ENCODE peak calls at places on chromosome 18, in four cellular contexts. X is endothelial cell of umbilical vein, V is PC-9, Z is upper lobe of left lung. J is an unnamed sample.

GRCh38 chr18:50286391-50287027 is 983 bp downstream of the CXXC1 start:
- DNase-seq in X (no peak), V (no peak), Z (peak), J (no peak)

GRCh38 chr18:20971886-20972267 is 139.7 kb downstream of the ROCK1 start:
- DNase-seq in X (peak), V (no peak), Z (no peak), J (no peak)

GRCh38 chr18:62773691-62774090 is 58.4 kb downstream of the PHLPP1 start:
- DNase-seq in X (no peak), V (no peak), Z (no peak), J (no peak)

GRCh38 chr18:38944446-38945024 is 1378.9 kb upstream of the CELF4 start:
- DNase-seq in X (no peak), V (no peak), Z (peak), J (no peak)

GRCh38 chr18:77059294-77059916 is 73.2 kb downstream of the MBP start:
- DNase-seq in X (peak), V (peak), Z (no peak), J (no peak)

GRCh38 chr18:3230401-3231334 is 10.9 kb upstream of the MYOM1 start:
- DNase-seq in X (no peak), V (peak), Z (no peak), J (no peak)

GRCh38 chr18:65592419-65592818 is 158.4 kb upstream of the CDH7 start:
- DNase-seq in X (no peak), V (peak), Z (no peak), J (no peak)

GRCh38 chr18:79740741-79741700 is 56.7 kb upstream of the KCNG2 start:
- DNase-seq in X (no peak), V (no peak), Z (no peak), J (no peak)

GRCh38 chr18:23291456-23292205 is 156.3 kb downstream of the CABLES1 start:
- DNase-seq in X (no peak), V (peak), Z (no peak), J (no peak)

GRCh38 chr18:3441290-3441689 is 8.7 kb upstream of the TGIF1 start:
- DNase-seq in X (peak), V (peak), Z (no peak), J (no peak)

GRCh38 chr18:12857991-12858544 is 26.0 kb downstream of the PTPN2 start:
- DNase-seq in X (no peak), V (no peak), Z (no peak), J (no peak)

GRCh38 chr18:24488824-24489493 is 28.5 kb downstream of the HRH4 start:
- DNase-seq in X (peak), V (no peak), Z (no peak), J (no peak)

GRCh38 chr18:75581336-75582121 is 154.0 kb upstream of the SMIM21 start:
- DNase-seq in X (no peak), V (no peak), Z (no peak), J (no peak)

GRCh38 chr18:6327895-6328623 is 86.7 kb downstream of the L3MBTL4 start:
- DNase-seq in X (no peak), V (no peak), Z (no peak), J (no peak)

GRCh38 chr18:55012041-55012440 is 52.8 kb upstream of the CCDC68 start:
- DNase-seq in X (no peak), V (no peak), Z (no peak), J (no peak)

GRCh38 chr18:63299837-63300787 is 19.5 kb downstream of the BCL2 start:
- DNase-seq in X (no peak), V (no peak), Z (no peak), J (no peak)

GRCh38 chr18:59646946-59647307 is 50.3 kb downstream of the CCBE1 start:
- DNase-seq in X (no peak), V (no peak), Z (no peak), J (no peak)

GRCh38 chr18:3620146-3621119 is 170.5 kb downstream of the TGIF1 start:
- DNase-seq in X (no peak), V (no peak), Z (no peak), J (no peak)

GRCh38 chr18:37546651-37547050 is 18.9 kb downstream of the CELF4 start:
- DNase-seq in X (no peak), V (no peak), Z (no peak), J (no peak)

GRCh38 chr18:58284699-58285490 is 240.9 kb downstream of the NEDD4L start:
- DNase-seq in X (no peak), V (no peak), Z (no peak), J (no peak)

GRCh38 chr18:64017870-64018269 is 48.0 kb downstream of the SERPINB8 start:
- DNase-seq in X (peak), V (no peak), Z (no peak), J (no peak)

GRCh38 chr18:58417752-58418151 is 211.1 kb downstream of the ALPK2 start:
- DNase-seq in X (peak), V (peak), Z (no peak), J (no peak)

GRCh38 chr18:12769644-12770440 is 67.0 kb downstream of the PSMG2 start:
- DNase-seq in X (no peak), V (no peak), Z (no peak), J (no peak)

GRCh38 chr18:9401166-9401565 is 66.6 kb downstream of the TWSG1 start:
- DNase-seq in X (peak), V (no peak), Z (no peak), J (no peak)

GRCh38 chr18:62566199-62566598 is 43.4 kb downstream of the ZCCHC2 start:
- DNase-seq in X (peak), V (no peak), Z (no peak), J (no peak)

GRCh38 chr18:42392416-42392815 is 437.4 kb downstream of the PIK3C3 start:
- DNase-seq in X (no peak), V (no peak), Z (no peak), J (no peak)

GRCh38 chr18:76353500-76353899 is 141.5 kb downstream of the ZNF516 start:
- DNase-seq in X (no peak), V (no peak), Z (no peak), J (no peak)